ENCODE peak calls at places on chromosome 7, in four cellular contexts. E is IMR-90, J is H1, T is mesendoderm. M is an unnamed sample.

GRCh38 chr7:5423272-5423843 is at the start of gene TNRC18:
- DNase-seq in E (no peak), J (no peak), T (no peak), M (no peak)

GRCh38 chr7:139094596-139094995 is 14.9 kb downstream of the ZC3HAV1 start:
- DNase-seq in E (peak; percentile 7), J (no peak), T (peak; percentile 23), M (no peak)

GRCh38 chr7:69654381-69654780 is 56.1 kb downstream of the AUTS2 start:
- DNase-seq in E (no peak), J (no peak), T (no peak), M (no peak)

GRCh38 chr7:111756687-111757178 is 194.4 kb upstream of the IMMP2L start:
- DNase-seq in E (peak; percentile 82), J (no peak), T (peak; percentile 87), M (peak; percentile 74)

GRCh38 chr7:22782616-22783232 is 39.9 kb downstream of the TOMM7 start:
- DNase-seq in E (peak; percentile 54), J (no peak), T (peak; percentile 79), M (peak; percentile 77)

GRCh38 chr7:128679920-128680319 is 7.8 kb downstream of the GARIN1A start:
- DNase-seq in E (no peak), J (no peak), T (no peak), M (no peak)

GRCh38 chr7:123709525-123709924 is 39.3 kb downstream of the WASL start:
- DNase-seq in E (peak; percentile 31), J (no peak), T (peak; percentile 57), M (no peak)

GRCh38 chr7:85175217-85175616 is 11.6 kb downstream of the SEMA3D start:
- DNase-seq in E (peak; percentile 11), J (no peak), T (no peak), M (no peak)

GRCh38 chr7:68770649-68771048 is 827.6 kb upstream of the AUTS2 start:
- DNase-seq in E (no peak), J (no peak), T (no peak), M (no peak)

GRCh38 chr7:2440608-2441245 is 35.5 kb downstream of the GRIFIN start:
- DNase-seq in E (no peak), J (no peak), T (peak; percentile 37), M (no peak)

DNA sequence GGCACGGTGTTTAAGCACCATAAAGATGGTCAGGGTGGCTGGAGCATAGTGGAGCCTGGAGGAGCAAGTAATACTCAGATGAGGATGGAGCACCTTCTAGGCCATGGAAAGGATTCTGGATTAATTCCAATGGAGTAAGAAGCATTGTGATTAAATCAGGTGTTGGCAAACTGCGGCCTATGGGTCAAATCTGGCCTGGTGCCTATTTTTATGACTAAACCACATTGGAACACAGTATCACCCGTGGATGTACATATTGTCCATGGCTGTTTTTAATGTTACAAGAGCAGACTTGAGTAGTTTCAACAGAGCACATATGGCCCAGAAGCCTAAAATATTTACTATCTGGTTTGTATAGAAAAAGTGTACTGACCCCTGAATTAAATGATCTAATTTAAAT is 49.9 kb upstream of the TMEM248 start:
- DNase-seq in E (no peak), J (no peak), T (no peak), M (no peak)
- H4K5ac ChIP-seq in E (no peak overlapping the region), J (no peak overlapping the region), T (no peak overlapping the region), M (no peak overlapping the region)

GRCh38 chr7:71480814-71481213 is 348.9 kb downstream of the GALNT17 start:
- DNase-seq in E (no peak), J (no peak), T (no peak), M (no peak)

GRCh38 chr7:71472962-71473361 is 341.0 kb downstream of the GALNT17 start:
- DNase-seq in E (no peak), J (no peak), T (peak; percentile 69), M (peak; percentile 53)

GRCh38 chr7:71473366-71473967 is 341.5 kb downstream of the GALNT17 start:
- DNase-seq in E (no peak), J (no peak), T (no peak), M (no peak)

GRCh38 chr7:71479231-71479630 is 347.3 kb downstream of the GALNT17 start:
- DNase-seq in E (no peak), J (no peak), T (no peak), M (no peak)

GRCh38 chr7:71477441-71477840 is 345.5 kb downstream of the GALNT17 start:
- DNase-seq in E (no peak), J (no peak), T (no peak), M (no peak)
- H3K56ac ChIP-seq in E (no peak overlapping the region), J (no peak overlapping the region), T (peak overlapping the region; percentile 58), M (no peak overlapping the region)

DNA sequence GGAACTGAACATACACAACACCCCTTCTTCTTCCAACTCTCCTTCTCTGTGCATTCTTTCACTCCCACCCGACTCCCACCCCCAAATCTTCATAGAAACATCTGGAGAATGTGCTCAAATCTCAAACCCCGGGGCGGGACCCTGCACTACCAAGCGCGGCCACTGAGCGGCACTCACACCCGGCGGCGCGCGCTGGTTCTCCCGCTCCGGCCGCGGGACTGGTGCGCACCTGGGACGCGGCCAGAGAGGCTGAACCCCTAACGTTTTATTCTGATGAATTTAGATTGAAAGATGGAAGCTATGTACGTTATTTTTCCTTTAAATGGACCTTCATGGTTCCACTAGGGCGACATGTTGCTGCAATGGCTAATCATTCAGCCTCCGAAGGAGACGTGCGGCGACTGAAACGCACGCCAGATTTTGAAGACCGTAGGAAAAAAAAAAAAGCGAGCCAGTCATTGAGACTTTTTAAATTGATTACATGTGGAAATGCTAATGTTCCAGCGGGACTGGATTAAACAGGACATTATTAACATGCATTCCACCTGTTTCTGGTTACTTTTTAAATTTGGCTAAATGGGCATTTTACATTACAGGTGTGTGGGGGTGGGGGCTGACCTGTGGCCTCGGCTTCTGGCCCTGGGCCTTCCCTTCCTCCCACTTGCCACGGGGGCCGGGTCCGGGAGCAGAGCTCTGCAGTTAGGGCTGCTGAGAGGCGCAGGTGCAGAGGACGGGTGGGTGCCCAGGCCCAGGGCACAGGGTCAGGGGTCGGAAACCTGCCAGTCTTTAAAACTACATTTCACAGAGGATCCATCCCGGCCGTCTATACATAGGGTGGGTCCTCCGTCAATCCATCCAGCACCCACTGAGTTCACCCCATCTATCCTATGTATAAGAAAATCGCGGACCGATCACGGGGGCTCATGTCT is 106.8 kb upstream of the INSIG1 start:
- DNase-seq in E (no peak), J (no peak), T (peak; percentile 40), M (peak; percentile 68)
- H3K4me2 ChIP-seq in E (peak overlapping the region; percentile 82), J (peak overlapping the region; percentile 34), T (no peak overlapping the region), M (no peak overlapping the region)

DNA sequence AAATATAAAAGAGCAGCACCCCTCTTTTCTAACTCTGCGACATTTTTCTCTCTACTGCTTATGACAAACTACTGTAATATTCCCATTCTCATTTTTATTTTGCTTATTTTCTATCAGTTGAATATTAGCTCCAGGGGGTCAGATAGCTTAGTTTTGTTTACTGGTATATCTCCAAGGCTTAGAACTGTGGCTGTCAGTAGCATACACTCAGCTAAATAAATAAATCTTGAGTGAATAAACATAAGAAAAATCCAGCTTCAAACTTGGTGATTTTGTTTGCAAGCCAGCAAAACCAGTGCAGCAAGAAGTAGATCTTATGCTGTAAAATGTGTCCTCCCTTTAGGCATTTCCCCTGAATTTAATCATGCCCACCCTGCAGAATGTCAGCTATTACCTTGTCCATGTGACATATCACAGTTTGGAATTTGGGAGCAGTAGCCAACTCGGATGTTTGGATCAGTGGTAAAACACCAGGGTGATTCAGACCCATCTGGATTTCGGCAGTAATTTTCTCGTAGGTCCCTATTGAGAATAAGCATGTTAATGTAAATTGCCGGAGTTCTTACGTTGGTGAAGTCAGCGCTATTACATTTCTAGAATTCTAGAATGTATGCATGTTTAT is 44.2 kb downstream of the HGF start:
- DNase-seq in E (peak; percentile 99), J (peak; percentile 5), T (peak; percentile 68), M (no peak)
- H4K5ac ChIP-seq in E (peak overlapping the region; percentile 98), J (peak overlapping the region; percentile 4), T (no peak overlapping the region), M (no peak overlapping the region)

M was measured in H9.